ENCODE peak calls at places on chromosomes 5 and 9, in seven cellular contexts. P is hepatocyte, T is psoas muscle, Q is choroid plexus epithelial cell, O is AG10803, F is uterus, N is AG04450. B is an unnamed sample.

GRCh38 chr5:158246661-158247060 is 387.7 kb upstream of the CLINT1 start:
- DNase-seq in T (no peak), F (no peak), P (no peak), O (no peak), Q (no peak), N (no peak), B (no peak)

GRCh38 chr5:1665803-1666202 is 133.8 kb downstream of the MRPL36 start:
- DNase-seq in N (no peak), F (no peak), Q (no peak), T (peak; percentile 18), O (no peak), P (no peak), B (no peak)

GRCh38 chr5:176619203-176619568 is 9.2 kb upstream of the GPRIN1 start:
- DNase-seq in N (peak; percentile 70), T (peak; percentile 89), P (peak; percentile 78), O (peak; percentile 73), F (no peak), Q (peak; percentile 92), B (peak; percentile 21)

GRCh38 chr9:75889577-75889976 is 896 bp upstream of the PCSK5 start:
- DNase-seq in P (no peak), T (no peak), O (no peak), F (no peak), Q (no peak), N (no peak), B (no peak)

GRCh38 chr9:100437860-100438805 is 11.2 kb downstream of the MSANTD3 start:
- DNase-seq in P (peak; percentile 79), F (peak; percentile 51), N (peak; percentile 57), O (peak; percentile 76), Q (peak; percentile 87), T (peak; percentile 60), B (no peak)

GRCh38 chr9:133489253-133490190 is 10.6 kb upstream of the SLC2A6 start:
- DNase-seq in Q (no peak), P (no peak), F (no peak), N (no peak), T (peak; percentile 20), O (no peak), B (no peak)

GRCh38 chr5:157994271-157994691 is 135.3 kb upstream of the CLINT1 start:
- DNase-seq in T (no peak), P (no peak), Q (no peak), O (no peak), F (no peak), N (no peak), B (no peak)

GRCh38 chr5:52725781-52726180 is 61.9 kb upstream of the ITGA1 start:
- DNase-seq in N (no peak), P (no peak), F (no peak), T (peak; percentile 52), O (peak; percentile 29), Q (no peak), B (no peak)

GRCh38 chr9:71767421-71768321 is 642 bp downstream of the CEMIP2 start:
- DNase-seq in Q (no peak), T (peak; percentile 50), P (peak; percentile 55), N (no peak), F (peak; percentile 20), O (no peak), B (no peak)

GRCh38 chr5:149583394-149583793 is 2.1 kb downstream of the ARHGEF37 start:
- DNase-seq in P (peak; percentile 32), T (no peak), Q (peak; percentile 23), O (peak; percentile 30), N (no peak), F (peak; percentile 38), B (no peak)

GRCh38 chr5:132002701-132003100 is 8.8 kb downstream of the ACSL6 start:
- DNase-seq in P (no peak), T (no peak), F (no peak), O (no peak), Q (no peak), N (no peak), B (no peak)

GRCh38 chr9:35570709-35571108 is 34.4 kb upstream of the TESK1 start:
- DNase-seq in P (no peak), T (no peak), N (no peak), O (no peak), Q (no peak), F (no peak), B (no peak)

GRCh38 chr5:124725622-124726258 is 20.7 kb downstream of the ZNF608 start:
- DNase-seq in P (no peak), T (no peak), Q (no peak), F (no peak), O (no peak), N (no peak), B (no peak)

GRCh38 chr5:107388111-107388861 is 282.5 kb downstream of the EFNA5 start:
- DNase-seq in N (peak; percentile 63), F (no peak), Q (peak; percentile 90), P (peak; percentile 25), O (peak; percentile 99), T (no peak), B (peak; percentile 34)

GRCh38 chr5:39058984-39059565 is 15.1 kb downstream of the RICTOR start:
- DNase-seq in T (no peak), P (no peak), N (no peak), Q (no peak), O (no peak), F (no peak), B (no peak)

DNA sequence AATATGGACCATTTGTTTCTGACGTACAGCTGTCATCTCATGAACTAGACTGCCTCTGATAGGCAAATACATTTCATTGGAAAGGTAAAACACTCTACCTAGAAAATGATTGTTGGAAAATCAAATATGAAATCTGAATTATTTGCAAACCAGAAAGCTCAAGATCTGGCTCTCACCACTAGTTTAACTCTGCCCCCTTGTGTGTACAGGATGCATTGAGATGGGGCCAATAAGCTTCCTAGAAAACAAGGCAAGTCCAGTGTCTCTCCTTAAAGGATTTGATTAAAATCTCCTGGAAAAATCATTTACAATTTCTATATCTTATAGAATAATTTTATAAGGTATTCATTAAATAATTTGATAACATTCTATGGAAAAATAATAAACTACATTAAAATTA is 311.9 kb upstream of the ANKH start:
- DNase-seq in F (no peak), O (peak; percentile 24), Q (peak; percentile 61), N (no peak), T (no peak), P (no peak), B (no peak)
- TF ChIP-seq CTCF in F (peak; percentile 5), O (peak; percentile 54), Q (peak; percentile 65), N (peak; percentile 41), T (no peak), P (peak; percentile 29), B (no peak)

DNA sequence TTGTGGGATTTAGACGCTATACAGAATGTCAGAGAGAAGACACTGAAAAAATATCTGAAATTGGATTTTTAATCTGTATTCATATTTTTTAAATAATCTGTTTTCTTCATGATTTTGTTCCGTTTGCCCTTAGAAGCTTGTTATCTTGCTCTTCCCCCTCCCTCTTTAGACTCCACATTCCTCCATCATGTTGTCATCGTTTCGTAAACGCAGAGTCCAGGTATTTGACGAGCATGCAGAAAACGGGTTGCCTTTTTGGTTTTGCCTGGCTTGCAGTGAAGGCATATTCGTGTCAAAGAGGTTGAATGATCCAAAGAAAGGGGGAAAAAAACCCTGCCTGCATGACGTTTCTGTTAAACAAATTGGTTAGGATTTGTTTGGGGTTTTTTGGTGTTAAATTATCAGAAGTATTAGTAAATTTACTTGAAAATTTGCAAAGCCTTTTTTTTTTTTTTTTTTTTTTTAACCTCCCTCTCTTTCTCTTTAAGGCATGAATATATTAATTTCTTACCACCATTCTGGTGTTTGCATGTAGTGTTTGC is 2.9 kb downstream of the SPTAN1 start:
- DNase-seq in P (peak; percentile 73), F (no peak), N (peak; percentile 33), Q (peak; percentile 83), T (no peak), O (peak; percentile 58), B (no peak)
- H3K4me3 ChIP-seq in P (peak overlapping the region; percentile 2), F (peak overlapping the region; percentile 81), N (peak overlapping the region; percentile 87), Q (peak overlapping the region; percentile 87), T (no peak overlapping the region), O (peak overlapping the region; percentile 89), B (peak overlapping the region; percentile 94)

GRCh38 chr5:10576790-10577189 is 12.9 kb downstream of the ANKRD33B start:
- DNase-seq in T (no peak), N (no peak), F (no peak), O (no peak), P (no peak), Q (no peak), B (no peak)

GRCh38 chr5:10577371-10578291 is 13.8 kb downstream of the ANKRD33B start:
- DNase-seq in Q (no peak), P (no peak), T (no peak), O (peak; percentile 62), F (no peak), N (no peak), B (no peak)

GRCh38 chr5:10578292-10578663 is 14.4 kb downstream of the ANKRD33B start:
- DNase-seq in O (no peak), Q (no peak), T (no peak), P (no peak), N (no peak), F (no peak), B (no peak)

GRCh38 chr5:10578869-10579268 is 15.0 kb downstream of the ANKRD33B start:
- DNase-seq in T (no peak), P (no peak), N (no peak), F (no peak), Q (no peak), O (no peak), B (no peak)

DNA sequence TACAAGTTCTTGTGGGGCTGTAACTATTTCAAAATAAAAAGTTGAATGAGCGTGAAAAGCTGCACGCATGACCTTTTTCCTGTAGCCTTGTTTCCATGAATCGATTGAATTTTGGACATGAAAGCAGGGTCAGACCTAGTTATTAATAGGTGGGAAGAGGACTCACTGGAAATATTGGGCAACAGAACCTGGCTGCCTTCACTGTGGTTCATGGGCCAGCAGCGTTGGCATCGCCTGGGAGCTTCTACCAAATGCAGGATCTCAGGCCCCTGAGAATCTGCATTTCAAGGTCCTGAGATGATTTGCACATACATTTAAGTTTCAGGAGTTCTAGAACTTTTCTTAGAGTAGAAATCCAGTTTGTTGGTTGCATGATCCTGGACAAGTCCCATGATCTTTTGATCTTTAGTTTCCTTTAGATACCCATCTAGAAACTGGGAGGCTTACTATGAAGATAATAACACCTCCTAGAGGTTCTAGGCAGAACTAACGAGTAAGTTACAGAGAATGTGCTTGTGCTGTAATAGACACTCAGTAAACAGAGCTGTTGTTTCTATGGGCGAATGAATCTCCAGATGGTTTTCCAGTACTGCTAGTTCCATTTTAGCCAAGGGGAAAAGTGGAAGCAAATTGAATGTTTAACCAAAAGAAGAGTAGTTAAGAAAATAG is 12.4 kb downstream of the ANKRD33B start:
- DNase-seq in T (no peak), Q (no peak), F (no peak), N (no peak), O (no peak), P (no peak), B (no peak)
- TF ChIP-seq CTCF in T (no peak), Q (peak; percentile 2), F (no peak), N (no peak), O (no peak), P (no peak), B (peak; percentile 42)

GRCh38 chr5:122863721-122864120 is 18.3 kb downstream of the SNX24 start:
- DNase-seq in P (no peak), Q (no peak), N (no peak), T (no peak), F (no peak), O (no peak), B (no peak)

GRCh38 chr5:122864842-122865241 is 19.4 kb downstream of the SNX24 start:
- DNase-seq in T (no peak), P (no peak), O (no peak), F (no peak), N (no peak), Q (no peak), B (no peak)

GRCh38 chr5:122870219-122870856 is 24.9 kb downstream of the SNX24 start:
- DNase-seq in Q (peak; percentile 64), P (no peak), F (no peak), O (peak; percentile 64), T (no peak), N (no peak), B (no peak)

GRCh38 chr5:122863240-122863639 is 17.8 kb downstream of the SNX24 start:
- DNase-seq in N (no peak), P (no peak), T (no peak), F (no peak), Q (no peak), O (no peak), B (no peak)

GRCh38 chr5:122864400-122864799 is 19.0 kb downstream of the SNX24 start:
- DNase-seq in P (no peak), Q (no peak), T (no peak), N (no peak), O (no peak), F (no peak), B (no peak)
- H3K4me3 ChIP-seq in P (no peak overlapping the region), Q (no peak overlapping the region), T (no peak overlapping the region), N (no peak overlapping the region), O (no peak overlapping the region), F (no peak overlapping the region), B (no peak overlapping the region)

B was measured in GM12864.